ENCODE peak calls at places on chromosomes 16 and 17, in ten cellular contexts. One of them, this sample, is unnamed. For H3K27me3 and H3K4me1, the result is how much of the 10 kb centered on the place peaks cover.

GRCh38 chr17:81306898-81307510 is 11.9 kb upstream of the SLC38A10 start:
- DNase-seq in Peyer's patch: no peak
- DNase-seq in testis: no peak
- DNase-seq in mesendoderm: no peak
- DNase-seq in neural progenitor cell: no peak
- DNase-seq in CD4-positive, CD25-positive, alpha-beta regulatory T cell: no peak
- DNase-seq in H9: no peak
- DNase-seq in tibial nerve: no peak
- DNase-seq in neuronal stem cell: no peak
- DNase-seq in small intestine: no peak
- DNase-seq in this sample: no peak

GRCh38 chr17:5758651-5759050 is 174.3 kb upstream of the NLRP1 start:
- DNase-seq in mesendoderm: peak
- DNase-seq in CD4-positive, CD25-positive, alpha-beta regulatory T cell: no peak
- DNase-seq in neural progenitor cell: peak
- DNase-seq in testis: peak
- DNase-seq in H9: peak
- DNase-seq in neuronal stem cell: no peak
- DNase-seq in tibial nerve: no peak
- DNase-seq in small intestine: peak
- DNase-seq in Peyer's patch: peak
- DNase-seq in this sample: peak

GRCh38 chr17:74566132-74566753 is 1.1 kb downstream of the CD300H start:
- DNase-seq in CD4-positive, CD25-positive, alpha-beta regulatory T cell: peak
- DNase-seq in Peyer's patch: peak
- DNase-seq in neural progenitor cell: peak
- DNase-seq in tibial nerve: peak
- DNase-seq in neuronal stem cell: peak
- DNase-seq in testis: peak
- DNase-seq in small intestine: peak
- DNase-seq in H9: peak
- DNase-seq in mesendoderm: peak
- DNase-seq in this sample: peak

GRCh38 chr16:1749152-1750117 is 21.9 kb downstream of the NME3 start:
- DNase-seq in H9: no peak
- DNase-seq in neuronal stem cell: no peak
- DNase-seq in testis: no peak
- DNase-seq in mesendoderm: no peak
- DNase-seq in small intestine: no peak
- DNase-seq in Peyer's patch: no peak
- DNase-seq in CD4-positive, CD25-positive, alpha-beta regulatory T cell: no peak
- DNase-seq in neural progenitor cell: no peak
- DNase-seq in tibial nerve: no peak
- DNase-seq in this sample: no peak

GRCh38 chr16:149024-149675 is 3.3 kb upstream of the HBZ start:
- DNase-seq in mesendoderm: no peak
- DNase-seq in Peyer's patch: no peak
- DNase-seq in neural progenitor cell: no peak
- DNase-seq in CD4-positive, CD25-positive, alpha-beta regulatory T cell: no peak
- DNase-seq in H9: no peak
- DNase-seq in tibial nerve: no peak
- DNase-seq in testis: no peak
- DNase-seq in small intestine: no peak
- DNase-seq in neuronal stem cell: no peak
- DNase-seq in this sample: no peak

GRCh38 chr17:58344047-58344790 is 7.8 kb downstream of the SUPT4H1 start:
- DNase-seq in CD4-positive, CD25-positive, alpha-beta regulatory T cell: peak
- DNase-seq in H9: no peak
- DNase-seq in neuronal stem cell: no peak
- DNase-seq in testis: no peak
- DNase-seq in neural progenitor cell: no peak
- DNase-seq in small intestine: peak
- DNase-seq in mesendoderm: no peak
- DNase-seq in tibial nerve: no peak
- DNase-seq in Peyer's patch: peak
- DNase-seq in this sample: no peak

GRCh38 chr17:48308591-48308990 is 121.4 kb downstream of the SKAP1 start:
- DNase-seq in tibial nerve: no peak
- DNase-seq in Peyer's patch: no peak
- DNase-seq in small intestine: peak
- DNase-seq in mesendoderm: no peak
- DNase-seq in CD4-positive, CD25-positive, alpha-beta regulatory T cell: no peak
- DNase-seq in neural progenitor cell: no peak
- DNase-seq in testis: no peak
- DNase-seq in neuronal stem cell: no peak
- DNase-seq in H9: no peak
- DNase-seq in this sample: no peak

GRCh38 chr17:27577124-27577761 is 53.7 kb upstream of the LGALS9 start:
- DNase-seq in neural progenitor cell: peak
- DNase-seq in Peyer's patch: no peak
- DNase-seq in tibial nerve: no peak
- DNase-seq in neuronal stem cell: no peak
- DNase-seq in testis: peak
- DNase-seq in mesendoderm: peak
- DNase-seq in small intestine: no peak
- DNase-seq in CD4-positive, CD25-positive, alpha-beta regulatory T cell: no peak
- DNase-seq in H9: peak
- DNase-seq in this sample: no peak

GRCh38 chr17:49965522-49965905 is 3.5 kb upstream of the DLX4 start:
- DNase-seq in small intestine: no peak
- DNase-seq in tibial nerve: no peak
- DNase-seq in testis: no peak
- DNase-seq in Peyer's patch: no peak
- DNase-seq in mesendoderm: peak
- DNase-seq in CD4-positive, CD25-positive, alpha-beta regulatory T cell: no peak
- DNase-seq in H9: no peak
- DNase-seq in neural progenitor cell: peak
- DNase-seq in neuronal stem cell: no peak
- DNase-seq in this sample: no peak
- H3K27me3 ChIP-seq in small intestine: half or more
- H3K27me3 ChIP-seq in tibial nerve: half or more
- H3K27me3 ChIP-seq in testis: under half
- H3K27me3 ChIP-seq in Peyer's patch: half or more
- H3K27me3 ChIP-seq in mesendoderm: half or more
- H3K27me3 ChIP-seq in CD4-positive, CD25-positive, alpha-beta regulatory T cell: under half
- H3K27me3 ChIP-seq in H9: half or more
- H3K27me3 ChIP-seq in neural progenitor cell: half or more
- H3K27me3 ChIP-seq in neuronal stem cell: half or more
- H3K27me3 ChIP-seq in this sample: half or more

GRCh38 chr17:16285646-16286008 is 67.6 kb downstream of the CENPV start:
- DNase-seq in tibial nerve: no peak
- DNase-seq in mesendoderm: no peak
- DNase-seq in CD4-positive, CD25-positive, alpha-beta regulatory T cell: no peak
- DNase-seq in Peyer's patch: no peak
- DNase-seq in testis: no peak
- DNase-seq in neural progenitor cell: no peak
- DNase-seq in neuronal stem cell: no peak
- DNase-seq in H9: no peak
- DNase-seq in small intestine: no peak
- DNase-seq in this sample: no peak

GRCh38 chr17:16287563-16288027 is 65.7 kb downstream of the CENPV start:
- DNase-seq in testis: no peak
- DNase-seq in Peyer's patch: peak
- DNase-seq in neural progenitor cell: no peak
- DNase-seq in CD4-positive, CD25-positive, alpha-beta regulatory T cell: no peak
- DNase-seq in small intestine: peak
- DNase-seq in neuronal stem cell: no peak
- DNase-seq in tibial nerve: peak
- DNase-seq in mesendoderm: no peak
- DNase-seq in H9: no peak
- DNase-seq in this sample: no peak

GRCh38 chr17:16286009-16286946 is 67.0 kb downstream of the CENPV start:
- DNase-seq in mesendoderm: peak
- DNase-seq in neuronal stem cell: peak
- DNase-seq in testis: peak
- DNase-seq in small intestine: peak
- DNase-seq in Peyer's patch: peak
- DNase-seq in neural progenitor cell: peak
- DNase-seq in H9: peak
- DNase-seq in tibial nerve: peak
- DNase-seq in CD4-positive, CD25-positive, alpha-beta regulatory T cell: peak
- DNase-seq in this sample: peak

GRCh38 chr17:16286947-16287562 is 66.2 kb downstream of the CENPV start:
- DNase-seq in neural progenitor cell: no peak
- DNase-seq in H9: peak
- DNase-seq in neuronal stem cell: no peak
- DNase-seq in mesendoderm: no peak
- DNase-seq in CD4-positive, CD25-positive, alpha-beta regulatory T cell: no peak
- DNase-seq in testis: no peak
- DNase-seq in small intestine: no peak
- DNase-seq in tibial nerve: peak
- DNase-seq in Peyer's patch: peak
- DNase-seq in this sample: no peak

DNA sequence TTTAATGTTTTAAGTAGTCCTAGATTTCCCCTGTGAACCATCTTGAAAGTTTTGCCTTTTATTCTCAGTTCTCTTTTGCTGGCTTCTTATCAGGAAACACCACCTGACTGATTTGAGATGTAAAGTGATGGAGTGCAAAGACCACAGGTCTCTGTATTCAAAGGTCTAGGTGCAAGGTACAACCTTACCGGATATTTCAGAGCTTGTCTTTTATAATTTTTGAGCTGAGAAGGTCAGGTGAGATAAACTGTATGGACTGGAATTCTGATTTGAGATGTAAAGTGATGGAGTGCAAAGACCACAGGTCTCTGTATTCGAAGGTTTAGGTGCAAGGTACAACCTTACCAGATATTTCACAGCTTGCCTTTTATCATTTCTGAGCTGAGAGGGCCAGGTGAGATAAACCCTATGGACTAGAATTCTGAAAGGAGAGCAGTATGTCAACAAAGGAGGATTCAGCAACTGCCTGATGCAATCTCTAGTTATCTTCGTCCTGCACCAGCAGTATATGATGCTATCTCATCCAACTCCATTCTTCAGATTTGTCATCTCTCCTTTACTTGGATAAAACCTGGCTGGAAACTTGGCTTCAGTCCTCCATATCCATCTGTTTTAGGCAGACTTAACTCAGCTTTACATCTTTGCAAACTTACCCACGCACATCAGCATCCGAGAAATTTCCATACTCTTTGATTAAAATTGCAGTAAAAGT is 64.3 kb downstream of the CENPV start:
- DNase-seq in CD4-positive, CD25-positive, alpha-beta regulatory T cell: no peak
- DNase-seq in mesendoderm: peak
- DNase-seq in H9: no peak
- DNase-seq in tibial nerve: no peak
- DNase-seq in neural progenitor cell: no peak
- DNase-seq in small intestine: peak
- DNase-seq in testis: no peak
- DNase-seq in neuronal stem cell: no peak
- DNase-seq in Peyer's patch: peak
- DNase-seq in this sample: no peak
- H3K27ac ChIP-seq in CD4-positive, CD25-positive, alpha-beta regulatory T cell: no peak
- H3K27ac ChIP-seq in mesendoderm: no peak
- H3K27ac ChIP-seq in H9: no peak
- H3K27ac ChIP-seq in tibial nerve: no peak
- H3K27ac ChIP-seq in neural progenitor cell: no peak
- H3K27ac ChIP-seq in small intestine: peak
- H3K27ac ChIP-seq in testis: no peak
- H3K27ac ChIP-seq in neuronal stem cell: no peak
- H3K27ac ChIP-seq in Peyer's patch: peak
- H3K27ac ChIP-seq in this sample: no peak

GRCh38 chr16:11256657-11257130 is 690 bp upstream of the SOCS1 start:
- DNase-seq in neural progenitor cell: peak
- DNase-seq in Peyer's patch: peak
- DNase-seq in H9: peak
- DNase-seq in CD4-positive, CD25-positive, alpha-beta regulatory T cell: no peak
- DNase-seq in tibial nerve: peak
- DNase-seq in neuronal stem cell: peak
- DNase-seq in mesendoderm: peak
- DNase-seq in testis: peak
- DNase-seq in small intestine: peak
- DNase-seq in this sample: no peak

GRCh38 chr16:11253995-11254912 is 1.8 kb downstream of the SOCS1 start:
- DNase-seq in small intestine: no peak
- DNase-seq in testis: no peak
- DNase-seq in mesendoderm: no peak
- DNase-seq in tibial nerve: no peak
- DNase-seq in neuronal stem cell: no peak
- DNase-seq in CD4-positive, CD25-positive, alpha-beta regulatory T cell: no peak
- DNase-seq in neural progenitor cell: no peak
- DNase-seq in Peyer's patch: peak
- DNase-seq in H9: no peak
- DNase-seq in this sample: no peak

GRCh38 chr16:11254913-11255736 is 879 bp downstream of the SOCS1 start:
- DNase-seq in mesendoderm: no peak
- DNase-seq in H9: no peak
- DNase-seq in Peyer's patch: peak
- DNase-seq in neural progenitor cell: peak
- DNase-seq in CD4-positive, CD25-positive, alpha-beta regulatory T cell: peak
- DNase-seq in tibial nerve: no peak
- DNase-seq in neuronal stem cell: peak
- DNase-seq in small intestine: peak
- DNase-seq in testis: peak
- DNase-seq in this sample: no peak

GRCh38 chr16:11257131-11257938 is 1.3 kb upstream of the SOCS1 start:
- DNase-seq in testis: peak
- DNase-seq in tibial nerve: peak
- DNase-seq in neuronal stem cell: peak
- DNase-seq in Peyer's patch: peak
- DNase-seq in H9: peak
- DNase-seq in small intestine: peak
- DNase-seq in mesendoderm: peak
- DNase-seq in CD4-positive, CD25-positive, alpha-beta regulatory T cell: peak
- DNase-seq in neural progenitor cell: peak
- DNase-seq in this sample: no peak

DNA sequence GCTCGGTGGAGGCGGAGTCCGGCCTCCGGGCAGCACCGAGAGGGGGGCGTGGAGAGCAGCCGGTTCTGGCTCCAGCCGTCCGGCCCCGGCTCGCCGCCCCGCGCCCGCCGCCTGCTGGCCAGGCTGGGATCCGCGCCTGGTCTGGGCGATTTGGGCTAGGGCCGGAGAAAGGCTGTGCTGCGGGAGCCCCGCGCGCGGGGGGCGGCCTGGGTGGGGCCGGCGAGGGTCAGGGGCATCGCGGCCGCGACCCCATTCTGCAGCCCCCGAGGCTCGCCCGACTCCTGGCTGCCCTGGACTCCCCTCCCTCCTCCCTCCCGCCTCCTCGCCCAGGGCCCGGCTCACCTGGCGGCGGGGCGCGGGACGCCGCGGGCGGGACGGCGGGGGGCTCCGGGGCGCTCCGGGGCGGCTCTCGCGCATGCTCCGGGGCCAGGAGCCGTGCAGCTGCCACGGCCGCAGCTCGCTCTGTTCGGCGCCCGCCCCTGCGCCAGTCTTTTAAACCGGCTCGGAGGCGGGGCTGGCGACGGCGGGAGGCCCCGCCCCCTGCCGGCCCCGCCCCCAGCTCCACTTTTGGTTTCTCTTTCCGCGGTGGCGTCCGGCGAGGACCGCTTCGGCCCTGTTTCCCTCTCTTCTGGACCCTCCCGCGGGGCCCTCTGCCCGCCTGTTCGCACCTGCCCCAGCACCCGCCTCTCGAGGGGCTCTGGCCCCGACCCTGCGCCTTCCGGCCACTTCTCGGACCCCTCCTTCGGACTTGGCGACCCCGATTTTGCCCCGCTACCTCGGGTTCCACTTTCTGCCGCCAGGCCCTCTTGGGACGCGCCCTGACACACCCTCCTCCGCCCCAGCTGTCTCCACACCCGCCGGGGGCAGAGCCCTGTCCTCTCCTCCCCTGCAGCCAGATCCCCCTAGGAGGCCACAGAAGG is at the start of gene SOCS1:
- DNase-seq in small intestine: peak
- DNase-seq in neural progenitor cell: peak
- DNase-seq in tibial nerve: peak
- DNase-seq in CD4-positive, CD25-positive, alpha-beta regulatory T cell: peak
- DNase-seq in testis: peak
- DNase-seq in mesendoderm: peak
- DNase-seq in H9: peak
- DNase-seq in neuronal stem cell: peak
- DNase-seq in Peyer's patch: peak
- DNase-seq in this sample: no peak
- H3K4me1 ChIP-seq in small intestine: under half
- H3K4me1 ChIP-seq in neural progenitor cell: under half
- H3K4me1 ChIP-seq in tibial nerve: under half
- H3K4me1 ChIP-seq in CD4-positive, CD25-positive, alpha-beta regulatory T cell: half or more
- H3K4me1 ChIP-seq in testis: under half
- H3K4me1 ChIP-seq in mesendoderm: under half
- H3K4me1 ChIP-seq in H9: under half
- H3K4me1 ChIP-seq in neuronal stem cell: under half
- H3K4me1 ChIP-seq in Peyer's patch: under half
- H3K4me1 ChIP-seq in this sample: under half

GRCh38 chr17:44546711-44547606 is 10.3 kb upstream of the FZD2 start:
- DNase-seq in H9: no peak
- DNase-seq in CD4-positive, CD25-positive, alpha-beta regulatory T cell: no peak
- DNase-seq in mesendoderm: no peak
- DNase-seq in Peyer's patch: no peak
- DNase-seq in neuronal stem cell: no peak
- DNase-seq in tibial nerve: no peak
- DNase-seq in neural progenitor cell: no peak
- DNase-seq in small intestine: no peak
- DNase-seq in testis: no peak
- DNase-seq in this sample: no peak

GRCh38 chr17:44548714-44549230 is 8.5 kb upstream of the FZD2 start:
- DNase-seq in Peyer's patch: no peak
- DNase-seq in neural progenitor cell: no peak
- DNase-seq in neuronal stem cell: no peak
- DNase-seq in testis: no peak
- DNase-seq in small intestine: peak
- DNase-seq in tibial nerve: no peak
- DNase-seq in mesendoderm: no peak
- DNase-seq in CD4-positive, CD25-positive, alpha-beta regulatory T cell: no peak
- DNase-seq in H9: no peak
- DNase-seq in this sample: no peak

GRCh38 chr17:44552361-44552760 is 4.9 kb upstream of the FZD2 start:
- DNase-seq in small intestine: peak
- DNase-seq in mesendoderm: no peak
- DNase-seq in tibial nerve: peak
- DNase-seq in Peyer's patch: peak
- DNase-seq in neuronal stem cell: no peak
- DNase-seq in neural progenitor cell: no peak
- DNase-seq in testis: peak
- DNase-seq in CD4-positive, CD25-positive, alpha-beta regulatory T cell: no peak
- DNase-seq in H9: no peak
- DNase-seq in this sample: no peak

GRCh38 chr17:44547625-44548297 is 9.5 kb upstream of the FZD2 start:
- DNase-seq in H9: peak
- DNase-seq in tibial nerve: no peak
- DNase-seq in CD4-positive, CD25-positive, alpha-beta regulatory T cell: no peak
- DNase-seq in neuronal stem cell: no peak
- DNase-seq in small intestine: no peak
- DNase-seq in Peyer's patch: no peak
- DNase-seq in mesendoderm: peak
- DNase-seq in testis: no peak
- DNase-seq in neural progenitor cell: peak
- DNase-seq in this sample: no peak

GRCh38 chr17:44549736-44550135 is 7.5 kb upstream of the FZD2 start:
- DNase-seq in mesendoderm: no peak
- DNase-seq in neuronal stem cell: no peak
- DNase-seq in Peyer's patch: no peak
- DNase-seq in CD4-positive, CD25-positive, alpha-beta regulatory T cell: no peak
- DNase-seq in small intestine: no peak
- DNase-seq in tibial nerve: no peak
- DNase-seq in testis: peak
- DNase-seq in neural progenitor cell: peak
- DNase-seq in H9: no peak
- DNase-seq in this sample: no peak
- H3K27me3 ChIP-seq in mesendoderm: under half
- H3K27me3 ChIP-seq in neuronal stem cell: under half
- H3K27me3 ChIP-seq in Peyer's patch: under half
- H3K27me3 ChIP-seq in CD4-positive, CD25-positive, alpha-beta regulatory T cell: under half
- H3K27me3 ChIP-seq in small intestine: under half
- H3K27me3 ChIP-seq in tibial nerve: under half
- H3K27me3 ChIP-seq in testis: under half
- H3K27me3 ChIP-seq in neural progenitor cell: under half
- H3K27me3 ChIP-seq in H9: under half
- H3K27me3 ChIP-seq in this sample: under half